ENCODE peak calls at places on chromosomes 4 and X, in four cellular contexts. P is K562, Y is HepG2, V is SK-N-SH. E is an unnamed sample.

GRCh38 chr4:182531555-182532162 is 288.5 kb downstream of the TENM3 start:
- DNase-seq in P (no peak), Y (no peak), V (no peak), E (no peak)

GRCh38 chr4:92305148-92305877 is 1.5 kb downstream of the GRID2 start:
- DNase-seq in P (no peak), Y (no peak), V (peak), E (peak)

GRCh38 chr4:40309250-40309774 is 25.8 kb upstream of the CHRNA9 start:
- DNase-seq in P (peak), Y (peak), V (peak), E (peak)

GRCh38 chr4:6217716-6218381 is 17.5 kb upstream of the JAKMIP1 start:
- DNase-seq in P (no peak), Y (no peak), V (no peak), E (no peak)

GRCh38 chrX:545488-545887 is 85.1 kb upstream of the SHOX start:
- DNase-seq in P (no peak), Y (no peak), V (no peak), E (no peak)

GRCh38 chrX:65635371-65635770 is 32.1 kb upstream of the MSN start:
- DNase-seq in P (no peak), Y (no peak), V (no peak), E (no peak)

GRCh38 chr4:8912506-8912905 is 40.9 kb upstream of the HMX1 start:
- DNase-seq in P (no peak), Y (no peak), V (peak), E (no peak)

GRCh38 chrX:132592880-132593279 is 104.0 kb upstream of the MBNL3 start:
- DNase-seq in P (no peak), Y (peak), V (peak), E (peak)

GRCh38 chr4:99207911-99208718 is 10.9 kb downstream of the ADH6 start:
- DNase-seq in P (no peak), Y (no peak), V (no peak), E (no peak)

GRCh38 chr4:41160010-41160789 is 54.1 kb downstream of the APBB2 start:
- DNase-seq in P (no peak), Y (no peak), V (no peak), E (no peak)

GRCh38 chrX:153886915-153887314 is 942 bp upstream of the L1CAM start:
- DNase-seq in P (no peak), Y (no peak), V (no peak), E (peak)

GRCh38 chr4:126267689-126268088 is 952.9 kb downstream of the FAT4 start:
- DNase-seq in P (no peak), Y (no peak), V (no peak), E (no peak)

GRCh38 chr4:148497258-148497657 is 55.0 kb upstream of the NR3C2 start:
- DNase-seq in P (no peak), Y (no peak), V (no peak), E (no peak)

GRCh38 chr4:3671571-3672464 is 94.4 kb upstream of the ADRA2C start:
- DNase-seq in P (no peak), Y (peak), V (no peak), E (no peak)

GRCh38 chr4:173288296-173288695 is 45.9 kb downstream of the HMGB2 start:
- DNase-seq in P (peak), Y (peak), V (peak), E (peak)

GRCh38 chrX:85244411-85245210 is 820 bp downstream of the ZNF711 start:
- DNase-seq in P (peak), Y (no peak), V (peak), E (peak)

GRCh38 chr4:97774347-97774989 is 368.8 kb downstream of the STPG2 start:
- DNase-seq in P (no peak), Y (no peak), V (no peak), E (no peak)

GRCh38 chr4:138437263-138437851 is 195.2 kb upstream of the SLC7A11 start:
- DNase-seq in P (peak), Y (no peak), V (no peak), E (no peak)

GRCh38 chr4:26226978-26227377 is 93.8 kb upstream of the RBPJ start:
- DNase-seq in P (no peak), Y (no peak), V (no peak), E (no peak)

GRCh38 chrX:85859426-85859825 is 187.9 kb downstream of the CHM start:
- DNase-seq in P (no peak), Y (no peak), V (peak), E (no peak)

GRCh38 chr4:173413043-173413442 is 14.1 kb upstream of the SCRG1 start:
- DNase-seq in P (no peak), Y (no peak), V (no peak), E (no peak)

GRCh38 chr4:188960411-188961093 is 821.3 kb downstream of the TRIML1 start:
- DNase-seq in P (no peak), Y (no peak), V (no peak), E (no peak)

GRCh38 chr4:119690871-119691270 is 62.3 kb upstream of the PDE5A start:
- DNase-seq in P (no peak), Y (peak), V (no peak), E (no peak)

GRCh38 chrX:70168238-70169188 is 8.8 kb upstream of the DGAT2L6 start:
- DNase-seq in P (peak), Y (peak), V (no peak), E (peak)

GRCh38 chrX:134670241-134670811 is 12.1 kb upstream of the PLAC1 start:
- DNase-seq in P (no peak), Y (peak), V (no peak), E (no peak)

GRCh38 chr4:73381214-73381613 is 22.9 kb upstream of the ALB start:
- DNase-seq in P (no peak), Y (no peak), V (no peak), E (no peak)

GRCh38 chr4:149176019-149176418 is 639.6 kb downstream of the IQCM start:
- DNase-seq in P (no peak), Y (peak), V (no peak), E (peak)

GRCh38 chr4:164529058-164529457 is 224.9 kb upstream of the SMIM31 start:
- DNase-seq in P (no peak), Y (no peak), V (no peak), E (no peak)

GRCh38 chr4:183249854-183250253 is 70.2 kb downstream of the CLDN22 start:
- DNase-seq in P (no peak), Y (peak), V (peak), E (no peak)

GRCh38 chr4:148651991-148652390 is 209.8 kb upstream of the NR3C2 start:
- DNase-seq in P (no peak), Y (no peak), V (no peak), E (peak)

GRCh38 chr4:128483816-128484215 is 196.2 kb upstream of the PGRMC2 start:
- DNase-seq in P (no peak), Y (no peak), V (peak), E (no peak)

GRCh38 chr4:167210166-167210565 is 24.1 kb downstream of the SPOCK3 start:
- DNase-seq in P (no peak), Y (no peak), V (no peak), E (no peak)
- TF ChIP-seq FOXJ3 in P (no peak), Y (no peak), V (no peak), E (no peak)

DNA sequence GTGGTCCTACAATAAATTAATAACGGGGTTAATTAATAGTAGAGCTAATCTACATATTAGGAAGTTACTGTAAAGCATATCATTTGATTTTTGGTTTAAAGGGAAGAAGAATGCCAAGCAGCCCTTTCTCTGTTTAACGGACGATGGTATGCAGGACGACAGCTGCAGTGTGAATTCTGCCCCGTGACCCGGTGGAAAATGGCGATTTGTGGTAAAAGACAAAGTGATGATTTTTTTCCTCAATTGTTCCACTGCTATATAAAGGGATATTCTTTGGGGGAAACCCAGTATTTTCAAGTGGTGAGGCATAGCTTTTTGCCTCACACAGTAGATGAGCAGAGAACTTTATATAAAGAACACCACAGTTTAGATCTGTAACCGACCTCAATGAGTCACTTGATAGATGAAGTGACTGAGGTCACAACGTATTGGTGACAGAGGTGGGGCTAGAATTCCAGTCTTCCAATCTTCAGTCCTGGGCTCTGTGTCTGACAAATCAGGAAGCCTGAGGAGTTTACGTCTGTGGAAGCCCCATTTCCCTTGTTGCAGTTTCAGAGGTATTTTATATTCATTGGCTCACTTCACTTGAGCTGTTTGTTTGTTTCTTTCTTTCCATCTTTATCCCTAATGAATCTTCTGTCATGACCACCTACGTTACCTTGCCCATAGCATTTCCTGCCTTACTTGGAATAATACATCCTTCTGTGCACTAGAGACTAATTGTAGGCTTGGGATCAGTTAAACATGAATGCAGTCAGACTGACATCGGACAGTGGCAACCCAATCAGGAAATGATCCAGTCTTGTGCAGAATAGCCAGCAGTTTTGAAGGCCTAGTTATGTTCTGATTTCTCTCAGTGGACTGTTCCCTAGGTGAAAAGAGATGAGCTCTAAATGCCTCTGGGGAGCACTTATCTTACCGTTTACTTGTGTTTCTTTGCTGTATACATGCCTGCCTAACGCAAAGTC is 30.1 kb downstream of the ZRSR2 start:
- DNase-seq in P (no peak), Y (no peak), V (no peak), E (no peak)
- TF ChIP-seq FOXJ3 in P (no peak), Y (no peak), V (no peak), E (no peak)

DNA sequence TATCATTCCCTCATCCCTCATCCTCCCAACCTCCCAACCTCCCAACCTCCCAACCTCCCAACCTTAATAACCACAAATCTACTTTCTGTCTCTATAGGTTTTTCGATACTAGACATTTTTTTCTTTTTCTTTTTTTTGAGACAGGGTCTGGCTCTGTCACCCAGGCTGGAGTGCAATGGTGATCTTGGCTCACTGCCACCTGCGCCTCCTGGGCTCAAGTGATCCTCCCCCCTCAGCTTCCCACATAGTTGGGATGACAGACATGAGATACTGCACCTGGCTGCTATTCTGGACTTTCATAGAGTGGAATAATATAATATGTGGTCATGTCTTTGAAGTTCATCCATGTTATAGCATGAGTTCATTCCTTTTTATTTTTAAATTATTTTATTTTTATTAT is 39.5 kb upstream of the ZFX start:
- DNase-seq in P (no peak), Y (no peak), V (no peak), E (no peak)
- TF ChIP-seq FOXJ3 in P (no peak), Y (no peak), V (no peak), E (no peak)

GRCh38 chr4:140076307-140076706 is 77.7 kb downstream of the MAML3 start:
- DNase-seq in P (no peak), Y (no peak), V (no peak), E (no peak)
- TF ChIP-seq FOXJ3 in P (no peak), Y (no peak), V (no peak), E (no peak)

GRCh38 chrX:110871839-110872238 is 76.2 kb upstream of the CHRDL1 start:
- DNase-seq in P (no peak), Y (no peak), V (no peak), E (no peak)
- TF ChIP-seq FOXJ3 in P (no peak), Y (no peak), V (no peak), E (no peak)